ENCODE peak calls at places on chromosomes 2 and 18, in four cellular contexts. B is K562, A is HepG2, Y is GM12878. L is an unnamed sample.

GRCh38 chr2:37638973-37639372 is 32.5 kb downstream of the CDC42EP3 start:
- DNase-seq in B (no peak), Y (no peak), A (no peak), L (no peak)

GRCh38 chr2:234162876-234163275 is 112.4 kb downstream of the SPP2 start:
- DNase-seq in Y (no peak), B (no peak), A (no peak), L (no peak)

GRCh38 chr2:25617948-25618646 is 55.3 kb downstream of the DTNB start:
- DNase-seq in Y (no peak), A (peak), B (no peak), L (no peak)

GRCh38 chr2:120896904-120897303 is 161.2 kb downstream of the GLI2 start:
- DNase-seq in Y (no peak), B (no peak), A (no peak), L (no peak)

GRCh38 chr2:178241852-178242551 is 47.7 kb downstream of the OSBPL6 start:
- DNase-seq in A (no peak), Y (no peak), B (peak), L (no peak)

GRCh38 chr18:10453885-10454772 is at the start of gene APCDD1:
- DNase-seq in A (peak), Y (no peak), B (no peak), L (peak)

GRCh38 chr2:95058989-95059601 is 33.6 kb downstream of the MAL start:
- DNase-seq in B (no peak), A (no peak), Y (no peak), L (no peak)

GRCh38 chr18:13236411-13236810 is 17.9 kb downstream of the LDLRAD4 start:
- DNase-seq in B (no peak), Y (no peak), A (no peak), L (no peak)

GRCh38 chr2:2721296-2721835 is 390.3 kb upstream of the MYT1L start:
- DNase-seq in A (no peak), B (no peak), Y (no peak), L (no peak)

GRCh38 chr2:80304522-80304878 is at the start of gene LRRTM1:
- DNase-seq in A (no peak), Y (no peak), B (peak), L (peak)

GRCh38 chr2:109387221-109387735 is 226.5 kb downstream of the SEPTIN10 start:
- DNase-seq in A (no peak), B (no peak), Y (no peak), L (no peak)

GRCh38 chr18:5914016-5914415 is 18.7 kb upstream of the TMEM200C start:
- DNase-seq in Y (no peak), B (no peak), A (no peak), L (no peak)

GRCh38 chr2:81858998-81859397 is 1554.4 kb upstream of the LRRTM1 start:
- DNase-seq in A (no peak), B (no peak), Y (no peak), L (no peak)

GRCh38 chr2:56580242-56580641 is 396.5 kb downstream of the CCDC85A start:
- DNase-seq in A (no peak), Y (no peak), B (no peak), L (no peak)

GRCh38 chr2:116733699-116734098 is 1080.8 kb upstream of the DDX18 start:
- DNase-seq in B (no peak), A (no peak), Y (no peak), L (no peak)

GRCh38 chr2:219497495-219498279 is 1.0 kb upstream of the GMPPA start:
- DNase-seq in B (peak), Y (no peak), A (peak), L (peak)

GRCh38 chr2:42510191-42510929 is 16.6 kb upstream of the KCNG3 start:
- DNase-seq in B (no peak), A (no peak), Y (no peak), L (no peak)

GRCh38 chr2:65067806-65068553 is 11.8 kb downstream of the CEP68 start:
- DNase-seq in B (no peak), Y (no peak), A (no peak), L (no peak)

GRCh38 chr2:176170606-176171005 is 13.5 kb downstream of the HOXD3 start:
- DNase-seq in Y (no peak), B (no peak), A (no peak), L (no peak)

GRCh38 chr2:32986480-32986879 is 39.7 kb downstream of the LTBP1 start:
- DNase-seq in Y (no peak), B (no peak), A (no peak), L (no peak)

GRCh38 chr18:3611313-3612038 is 161.5 kb downstream of the TGIF1 start:
- DNase-seq in Y (no peak), A (no peak), B (no peak), L (no peak)

GRCh38 chr18:54284967-54285785 is 15.9 kb downstream of the POLI start:
- DNase-seq in B (peak), A (no peak), Y (peak), L (no peak)

DNA sequence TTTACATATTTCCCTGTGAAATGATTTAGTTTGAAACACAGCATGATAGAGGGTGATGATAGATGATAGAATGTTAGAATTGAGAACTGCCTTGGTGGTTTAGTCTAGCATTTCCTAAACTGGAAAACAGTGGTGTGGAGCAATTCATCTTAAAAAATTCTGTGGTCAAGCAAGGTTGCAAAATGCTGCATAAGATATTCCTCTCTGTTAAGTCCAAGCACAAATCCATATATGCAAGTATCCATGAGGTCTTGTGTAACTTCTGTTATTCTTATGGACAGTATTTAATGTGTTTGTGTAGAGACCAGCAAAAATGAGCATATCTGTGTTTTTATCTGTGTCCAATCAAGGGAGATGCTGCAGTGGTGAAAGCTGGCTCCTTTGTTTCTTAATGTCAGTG is 30.0 kb downstream of the CPS1 start:
- DNase-seq in A (no peak), Y (no peak), B (no peak), L (no peak)
- TF ChIP-seq NR2C2 in A (no peak), Y (no peak), B (no peak), L (no peak)

GRCh38 chr2:1082456-1083205 is 132.0 kb downstream of the SNTG2 start:
- DNase-seq in A (no peak), Y (no peak), B (no peak), L (peak)
- TF ChIP-seq NR2C2 in A (no peak), Y (no peak), B (no peak), L (no peak)

GRCh38 chr2:21052044-21052443 is 8.2 kb upstream of the APOB start:
- DNase-seq in A (peak), Y (no peak), B (no peak), L (no peak)
- TF ChIP-seq NR2C2 in A (peak), Y (no peak), B (no peak), L (no peak)

GRCh38 chr2:184596819-184597411 is 1.4 kb upstream of the ZNF804A start:
- DNase-seq in A (peak), Y (no peak), B (no peak), L (no peak)
- TF ChIP-seq NR2C2 in A (no peak), Y (no peak), B (no peak), L (no peak)

GRCh38 chr18:58726671-58727070 is 55.4 kb downstream of the MALT1 start:
- DNase-seq in A (no peak), B (no peak), Y (no peak), L (no peak)
- TF ChIP-seq NR2C2 in A (no peak), B (no peak), Y (no peak), L (no peak)

GRCh38 chr2:96825057-96825456 is 9.0 kb downstream of the CNNM3 start:
- DNase-seq in A (no peak), B (no peak), Y (no peak), L (no peak)

GRCh38 chr2:96828874-96829273 is 12.8 kb downstream of the CNNM3 start:
- DNase-seq in B (no peak), A (no peak), Y (no peak), L (no peak)

GRCh38 chr2:96824079-96824870 is 8.2 kb downstream of the CNNM3 start:
- DNase-seq in Y (no peak), A (peak), B (no peak), L (no peak)

GRCh38 chr2:96828436-96828835 is 12.4 kb downstream of the CNNM3 start:
- DNase-seq in A (no peak), B (no peak), Y (no peak), L (no peak)

GRCh38 chr2:96826546-96827278 is 10.6 kb downstream of the CNNM3 start:
- DNase-seq in B (no peak), Y (no peak), A (no peak), L (no peak)
- TF ChIP-seq NR2C2 in B (no peak), Y (no peak), A (no peak), L (no peak)

GRCh38 chr2:134412639-134412999 is 158.7 kb downstream of the MGAT5 start:
- DNase-seq in Y (no peak), B (no peak), A (no peak), L (no peak)

GRCh38 chr2:134411279-134411827 is 157.5 kb downstream of the MGAT5 start:
- DNase-seq in Y (no peak), B (no peak), A (no peak), L (no peak)

GRCh38 chr2:134411828-134412638 is 158.2 kb downstream of the MGAT5 start:
- DNase-seq in B (peak), Y (peak), A (peak), L (peak)

GRCh38 chr2:134410006-134410405 is 156.1 kb downstream of the MGAT5 start:
- DNase-seq in Y (no peak), B (no peak), A (no peak), L (no peak)

GRCh38 chr2:134410831-134411231 is 157.0 kb downstream of the MGAT5 start:
- DNase-seq in Y (no peak), B (no peak), A (no peak), L (no peak)
- TF ChIP-seq NR2C2 in Y (no peak), B (no peak), A (no peak), L (no peak)

GRCh38 chr18:72692086-72692485 is 147.9 kb upstream of the CBLN2 start:
- DNase-seq in B (no peak), Y (no peak), A (no peak), L (peak)
- TF ChIP-seq NR2C2 in B (no peak), Y (no peak), A (no peak), L (no peak)

DNA sequence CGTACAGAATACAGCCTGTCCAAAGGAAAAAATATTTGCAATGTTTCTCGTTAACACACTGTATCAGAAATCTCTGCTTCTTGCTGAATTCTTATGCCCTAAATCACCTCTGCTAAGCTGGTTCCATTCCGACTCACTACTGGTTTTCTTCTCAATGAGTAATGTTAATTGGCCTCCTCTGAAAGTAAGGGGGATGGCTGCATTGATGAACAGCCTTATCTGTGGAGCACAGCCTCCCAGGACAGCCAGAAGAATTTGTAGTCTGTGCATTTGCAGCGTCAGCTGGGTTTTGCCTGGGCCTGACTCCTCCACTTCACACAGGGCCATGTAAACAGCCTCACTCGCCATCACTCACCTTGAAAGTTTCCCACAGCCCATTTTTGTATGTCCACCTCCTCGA is 127.7 kb downstream of the RNF152 start:
- DNase-seq in Y (no peak), B (peak), A (no peak), L (no peak)
- TF ChIP-seq NR2C2 in Y (no peak), B (no peak), A (no peak), L (no peak)

DNA sequence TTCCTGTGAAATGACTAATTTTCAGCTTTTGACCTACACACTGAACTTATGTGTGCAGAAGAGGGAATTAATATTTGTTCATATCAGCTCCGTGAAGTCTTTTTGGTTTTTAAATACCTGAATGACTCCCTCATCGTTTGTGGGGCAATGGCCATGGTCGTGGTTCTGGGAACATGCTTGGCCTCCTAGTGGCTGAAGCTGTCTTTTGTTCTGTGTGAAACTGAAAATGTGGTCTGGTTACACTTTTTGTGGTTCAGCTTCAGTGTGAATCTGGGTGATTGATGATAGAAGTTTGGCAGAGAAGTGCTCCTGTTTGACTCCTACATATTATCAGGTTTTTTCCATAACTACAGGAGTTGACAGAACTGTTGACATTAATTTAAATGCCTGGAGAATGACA is 408.2 kb downstream of the THSD7B start:
- DNase-seq in Y (peak), A (peak), B (no peak), L (no peak)
- TF ChIP-seq NR2C2 in Y (no peak), A (no peak), B (no peak), L (no peak)

L was measured in WTC11.